ENCODE peak calls at places on chromosomes 16 and 17, in four cellular contexts. C is K562, A is GM12878, S is HepG2. X is an unnamed sample.

GRCh38 chr16:65522412-65522811 is 400.5 kb upstream of the CDH11 start:
- DNase-seq in C (no peak), A (no peak), S (no peak), X (no peak)

GRCh38 chr17:69967910-69968411 is 107.1 kb upstream of the KCNJ16 start:
- DNase-seq in A (no peak), S (no peak), C (no peak), X (no peak)

GRCh38 chr17:47239663-47240374 is 13.8 kb upstream of the ITGB3 start:
- DNase-seq in C (peak), A (peak), S (no peak), X (no peak)

GRCh38 chr16:11949527-11949926 is 7.7 kb upstream of the NPIPB2 start:
- DNase-seq in A (no peak), S (peak), C (peak), X (peak)

GRCh38 chr17:80663783-80664206 is 119.2 kb downstream of the RPTOR start:
- DNase-seq in S (no peak), A (no peak), C (no peak), X (no peak)

GRCh38 chr17:81859906-81860755 is at the start of gene P4HB:
- DNase-seq in S (no peak), A (no peak), C (no peak), X (peak)

GRCh38 chr16:10228779-10229178 is 46.6 kb upstream of the GRIN2A start:
- DNase-seq in A (peak), S (no peak), C (no peak), X (no peak)

GRCh38 chr17:35217107-35217506 is 22.9 kb upstream of the SLC35G3 start:
- DNase-seq in A (no peak), C (no peak), S (no peak), X (no peak)

GRCh38 chr16:89845417-89845816 is 17.1 kb downstream of the SPIRE2 start:
- DNase-seq in A (no peak), S (no peak), C (no peak), X (no peak)

GRCh38 chr16:22184615-22184968 is 21.5 kb upstream of the EEF2K start:
- DNase-seq in S (no peak), A (no peak), C (no peak), X (no peak)

GRCh38 chr16:75053791-75054555 is 55.1 kb downstream of the ZNRF1 start:
- DNase-seq in A (no peak), C (peak), S (peak), X (no peak)

GRCh38 chr17:2830678-2831077 is 34.4 kb downstream of the RAP1GAP2 start:
- DNase-seq in A (no peak), S (no peak), C (no peak), X (no peak)

GRCh38 chr17:33240397-33240796 is 52.7 kb downstream of the ASIC2 start:
- DNase-seq in C (no peak), S (no peak), A (no peak), X (no peak)

GRCh38 chr17:69084911-69085310 is 24.2 kb upstream of the ABCA9 start:
- DNase-seq in A (no peak), S (peak), C (peak), X (peak)

GRCh38 chr17:77470800-77471733 is 330.3 kb downstream of the SEC14L1 start:
- DNase-seq in S (peak), C (peak), A (no peak), X (peak)

GRCh38 chr17:14169901-14170300 is 66.8 kb downstream of the CDRT15 start:
- DNase-seq in A (no peak), S (no peak), C (no peak), X (no peak)

GRCh38 chr17:21041753-21042433 is 918 bp downstream of the USP22 start:
- DNase-seq in A (no peak), S (peak), C (peak), X (peak)

GRCh38 chr16:69496376-69496775 is 69.4 kb upstream of the NFAT5 start:
- DNase-seq in A (no peak), S (no peak), C (no peak), X (no peak)

GRCh38 chr16:51365715-51366114 is 214.6 kb upstream of the SALL1 start:
- DNase-seq in A (no peak), C (no peak), S (no peak), X (no peak)

GRCh38 chr17:42202696-42203095 is 8.4 kb upstream of the GHDC start:
- DNase-seq in A (no peak), C (no peak), S (no peak), X (no peak)

GRCh38 chr17:7191571-7192270 is 12.6 kb upstream of the ASGR1 start:
- DNase-seq in S (peak), A (no peak), C (peak), X (peak)

GRCh38 chr17:7932483-7932891 is 481 bp downstream of the CNTROB start:
- DNase-seq in C (no peak), A (no peak), S (peak), X (peak)

GRCh38 chr16:30927789-30928378 is 4.5 kb downstream of the FBXL19 start:
- DNase-seq in A (peak), S (peak), C (peak), X (peak)

GRCh38 chr16:79469999-79470398 is 130.5 kb downstream of the MAF start:
- DNase-seq in C (no peak), S (no peak), A (no peak), X (no peak)

GRCh38 chr17:49459401-49459984 is 35.6 kb upstream of the NGFR start:
- DNase-seq in C (peak), S (peak), A (no peak), X (no peak)

GRCh38 chr16:22805326-22805725 is 8.6 kb upstream of the HS3ST2 start:
- DNase-seq in S (no peak), C (no peak), A (no peak), X (no peak)

GRCh38 chr17:2691965-2692780 is 19.4 kb downstream of the CLUH start:
- DNase-seq in S (no peak), A (no peak), C (peak), X (no peak)

GRCh38 chr16:79316004-79316458 is 284.5 kb downstream of the MAF start:
- DNase-seq in S (no peak), A (peak), C (no peak), X (no peak)

GRCh38 chr17:2347805-2348685 is 10.7 kb downstream of the SGSM2 start:
- DNase-seq in C (no peak), A (no peak), S (peak), X (peak)

DNA sequence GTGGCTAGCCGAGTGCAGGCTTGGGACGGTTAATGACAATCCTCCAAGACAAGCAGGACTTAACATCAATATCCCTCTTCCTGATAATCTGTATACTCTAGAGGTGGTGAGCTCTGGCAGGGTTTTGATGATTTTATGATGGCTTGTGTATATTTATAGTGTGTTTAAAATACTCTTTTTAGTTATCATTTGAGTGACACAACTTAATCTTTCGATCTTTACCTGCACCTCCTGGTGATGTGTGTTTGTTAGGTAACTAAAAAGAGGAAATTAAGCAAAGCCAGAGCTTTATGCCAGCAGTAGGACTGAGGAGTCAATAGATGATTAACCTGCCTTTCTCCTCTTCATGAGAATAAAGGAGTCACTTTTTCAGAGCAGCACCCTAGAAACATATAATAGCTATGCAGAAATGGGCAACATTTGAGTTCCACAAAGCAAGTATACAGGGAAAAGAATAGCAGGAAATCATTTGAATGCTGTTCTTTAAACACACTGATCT is 210.5 kb downstream of the IRX3 start:
- DNase-seq in C (no peak), A (no peak), S (no peak), X (no peak)
- TF ChIP-seq SP1 in C (no peak), A (no peak), S (no peak), X (no peak)

DNA sequence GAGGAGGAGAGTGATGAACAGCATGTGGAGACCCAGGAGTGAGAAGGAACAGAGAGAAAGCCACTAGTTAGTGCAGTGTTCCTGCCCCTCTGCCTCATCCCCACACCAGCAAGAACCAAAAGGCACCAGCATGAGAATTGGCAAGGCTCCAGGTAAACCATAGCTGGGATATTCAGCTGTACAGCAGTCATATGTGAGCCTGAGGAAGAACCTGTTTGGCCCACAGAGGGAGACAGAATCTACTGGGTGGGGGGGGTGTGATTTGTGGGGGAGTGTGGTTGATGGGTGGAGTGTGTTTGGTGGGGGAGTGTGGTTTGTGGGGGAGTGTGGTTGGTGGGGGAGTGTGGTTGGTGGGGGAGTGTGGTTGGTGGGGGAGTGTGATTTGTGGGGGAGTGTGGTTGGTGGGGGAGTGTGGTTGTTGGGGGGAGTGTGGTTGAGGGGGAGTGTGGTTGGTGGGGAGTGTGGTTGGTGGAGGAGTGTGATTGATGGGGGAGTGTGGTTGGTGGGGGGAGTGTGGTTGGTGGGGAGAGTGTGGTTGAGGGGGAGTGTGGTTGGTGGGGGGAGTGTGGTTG is 19.4 kb downstream of the MINK1 start:
- DNase-seq in C (peak), S (peak), A (no peak), X (no peak)
- TF ChIP-seq TARDBP in C (no peak), S (no peak), A (no peak), X (no peak)

DNA sequence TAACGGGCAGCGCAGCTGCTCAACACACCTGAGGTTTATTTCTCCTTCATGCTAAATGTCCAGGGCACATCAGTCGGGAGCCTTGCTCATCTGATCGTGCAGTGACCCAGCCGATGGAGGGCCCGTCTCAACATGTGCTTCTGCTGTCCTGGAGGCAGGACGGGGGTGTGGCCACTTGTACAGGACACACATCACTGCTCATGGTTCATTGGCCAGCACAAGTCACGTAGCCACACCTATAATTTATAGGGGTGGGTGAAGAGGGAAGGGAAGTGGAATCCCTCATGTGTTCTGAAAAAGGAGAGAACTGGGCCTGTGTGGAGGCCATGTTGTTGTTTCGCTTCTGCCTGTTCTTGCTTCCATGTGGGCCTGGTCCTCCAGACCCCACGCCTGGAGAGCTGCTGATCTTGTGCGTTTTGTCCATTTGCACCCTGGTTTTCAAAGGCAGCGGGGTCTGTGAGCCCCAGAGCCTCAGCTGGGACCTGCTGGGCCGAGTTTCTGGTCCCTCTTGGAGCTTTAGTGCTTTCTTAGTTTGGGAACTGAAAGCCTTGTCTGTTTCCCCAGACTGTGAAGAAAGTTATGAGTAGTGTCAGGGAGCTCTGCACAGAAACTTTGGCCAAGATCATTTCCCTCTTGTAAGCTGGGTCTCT is 60.5 kb downstream of the CMIP start:
- DNase-seq in C (peak), S (no peak), A (peak), X (peak)
- TF ChIP-seq SP1 in C (no peak), S (no peak), A (no peak), X (no peak)

DNA sequence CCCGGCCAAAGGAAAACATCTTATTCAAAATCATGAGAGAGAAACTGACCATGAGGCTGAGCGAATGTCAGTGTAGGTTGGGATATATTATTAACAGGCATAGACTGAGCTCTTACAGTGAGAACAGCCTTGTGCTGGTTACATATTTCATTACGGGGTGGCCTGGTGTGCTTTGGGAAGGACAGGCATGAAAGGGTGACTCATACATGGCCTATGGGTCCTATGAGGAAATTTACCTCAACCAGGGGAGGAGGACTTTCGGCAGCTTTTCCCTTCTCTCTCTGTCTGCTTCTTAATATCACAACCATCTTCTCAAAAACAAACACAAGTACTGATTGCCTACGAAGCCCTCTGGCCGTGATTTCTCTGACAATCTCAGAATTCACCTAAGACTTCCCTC is 579.1 kb downstream of the CDH13 start:
- DNase-seq in S (no peak), C (no peak), A (no peak), X (no peak)
- TF ChIP-seq TARDBP in S (no peak), C (no peak), A (no peak), X (no peak)

GRCh38 chr16:2026461-2027023 is at the start of gene NHERF2:
- DNase-seq in S (no peak), A (no peak), C (peak), X (peak)
- TF ChIP-seq SP1 in S (no peak), A (no peak), C (no peak), X (no peak)

DNA sequence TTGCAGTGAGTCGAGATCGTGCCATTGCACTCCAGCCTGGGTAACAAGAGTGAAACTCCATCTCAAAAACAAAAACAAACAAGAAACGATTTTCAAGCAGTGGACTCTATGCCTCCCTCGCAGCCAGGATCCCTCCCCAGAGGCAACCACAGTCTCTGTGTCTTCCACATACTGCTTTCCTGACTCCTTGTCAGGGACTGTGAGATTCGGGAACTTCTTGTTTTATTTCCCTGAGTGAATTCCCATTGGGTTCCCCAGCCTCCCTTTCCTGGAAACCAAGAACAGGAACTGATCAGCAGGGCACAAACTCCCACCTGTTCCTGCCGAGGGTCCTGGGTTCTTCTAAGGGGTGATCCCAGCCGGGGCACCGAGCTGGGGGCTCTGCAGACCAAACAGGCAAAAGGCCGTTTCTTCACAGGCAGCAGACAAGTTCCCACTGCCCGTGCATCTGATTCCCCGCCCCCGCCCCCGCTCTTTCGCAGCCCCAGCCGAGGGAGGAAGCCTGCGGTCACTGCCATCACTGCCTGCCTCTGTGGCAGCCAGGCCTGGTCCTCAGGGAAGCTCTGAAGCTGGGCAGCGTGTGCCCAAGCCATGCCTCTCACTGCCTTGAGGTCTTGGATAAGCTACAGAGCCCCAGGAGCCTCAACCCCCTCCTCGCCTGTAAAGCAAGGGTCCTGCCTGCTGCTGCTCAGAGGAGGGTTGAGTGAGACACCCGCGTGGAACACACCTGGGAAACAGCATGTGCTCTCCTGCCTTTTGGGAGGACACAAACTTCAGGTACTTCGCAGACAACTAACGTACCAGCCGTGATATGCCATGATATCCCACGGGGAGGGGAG is 5.5 kb upstream of the PIEZO1 start:
- DNase-seq in A (no peak), C (peak), S (no peak), X (no peak)
- TF ChIP-seq TARDBP in A (no peak), C (no peak), S (no peak), X (no peak)

DNA sequence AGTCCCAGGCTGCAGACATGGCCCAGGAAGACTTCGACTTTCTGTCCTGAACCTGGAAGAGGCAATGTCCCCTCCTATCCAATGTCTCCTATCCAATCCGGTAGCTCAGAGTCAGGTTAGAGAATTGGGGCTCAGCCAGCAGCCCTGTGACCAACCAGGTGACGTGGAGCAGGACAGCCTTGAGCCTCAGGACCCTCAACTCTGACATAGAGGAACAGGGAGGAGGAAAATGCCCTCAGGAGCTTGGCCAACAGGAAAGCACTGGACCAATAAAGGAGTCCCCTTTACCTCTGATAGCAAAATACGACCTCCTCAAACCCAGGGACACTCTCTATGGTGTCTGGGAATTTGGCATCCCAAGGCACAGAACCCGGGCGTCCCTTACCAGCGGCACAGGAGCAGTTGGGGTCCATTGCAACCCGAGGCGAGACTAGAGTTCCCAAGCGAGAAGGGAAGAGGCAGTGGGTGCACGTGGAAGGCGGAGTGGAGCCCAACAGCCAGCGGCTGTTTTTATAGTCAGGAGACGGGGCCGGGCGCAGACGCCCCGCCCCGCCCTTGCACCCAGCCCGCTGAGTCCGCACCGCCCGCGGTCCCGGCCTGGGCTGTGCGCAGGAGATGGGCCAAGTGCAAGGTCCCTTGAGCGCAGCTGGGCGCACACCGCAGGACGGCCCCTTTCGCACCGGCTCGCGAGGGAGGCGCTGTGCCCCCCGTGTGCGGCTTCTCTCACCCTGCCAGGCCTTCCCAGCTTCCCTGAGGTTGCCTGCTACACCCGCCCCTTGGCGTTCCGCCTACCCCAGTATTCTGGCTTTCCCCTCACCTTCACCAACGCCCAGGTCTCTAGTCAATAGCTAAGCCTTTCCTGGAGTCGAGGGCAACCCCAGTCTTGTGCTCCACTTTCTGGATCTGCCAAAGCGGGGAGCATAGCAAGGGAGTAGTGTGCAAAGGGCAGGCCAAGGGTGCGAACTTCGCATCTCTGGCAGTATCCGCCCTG is at the start of gene MT1G:
- DNase-seq in C (no peak), S (peak), A (no peak), X (no peak)
- TF ChIP-seq SP1 in C (no peak), S (no peak), A (no peak), X (no peak)

DNA sequence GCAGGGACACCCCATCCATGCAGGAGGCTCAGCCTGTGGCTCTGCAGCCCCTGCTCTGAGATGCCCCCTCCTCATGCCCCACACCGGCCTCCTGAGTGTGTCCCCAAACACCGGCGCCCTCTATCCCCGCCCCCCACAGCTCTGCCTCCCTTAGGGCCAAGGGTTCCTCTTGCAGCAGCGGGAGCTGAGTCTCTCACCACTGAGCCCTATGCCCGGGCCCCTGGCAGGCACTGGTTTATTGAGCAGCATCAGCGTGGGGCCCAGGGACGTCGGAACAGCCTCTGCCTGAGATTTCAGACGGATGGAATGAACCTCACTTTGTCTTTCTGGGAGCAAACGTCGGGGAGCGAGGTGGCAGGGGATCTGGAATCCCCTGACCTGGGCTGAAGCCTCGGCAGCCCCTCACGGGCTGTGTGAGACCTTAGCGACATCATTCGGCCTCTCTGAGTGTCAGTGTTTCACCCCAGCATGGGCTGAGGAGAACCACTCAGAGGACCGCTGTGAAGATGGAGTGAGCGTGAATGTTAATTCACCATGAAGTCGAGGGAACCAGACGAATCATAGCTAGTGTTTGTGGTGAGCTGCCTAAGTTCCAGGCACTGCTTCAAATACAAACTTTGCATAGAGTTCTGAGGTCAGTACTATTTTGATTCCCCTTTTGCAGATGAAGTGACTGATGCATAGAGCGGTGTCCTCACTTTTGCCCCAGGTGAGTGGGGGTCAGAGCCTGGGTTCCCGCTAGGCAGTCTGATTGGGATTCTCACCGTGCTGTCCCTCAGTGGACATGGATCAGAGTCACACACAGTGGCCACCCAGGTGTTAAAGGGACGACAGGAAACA is 5.3 kb upstream of the C16orf74 start:
- DNase-seq in A (peak), S (no peak), C (no peak), X (no peak)
- TF ChIP-seq TARDBP in A (no peak), S (no peak), C (no peak), X (no peak)